ENCODE peak calls at places on chromosomes 3 and 15, in five cellular contexts. V, X, T, N and D are unnamed samples.

GRCh38 chr3:94098487-94098886 is 35.6 kb downstream of the NSUN3 start:
- DNase-seq in V (no peak), X (no peak), T (no peak), N (no peak), D (no peak)

GRCh38 chr15:67296684-67297083 is 42.1 kb downstream of the IQCH start:
- DNase-seq in V (no peak), X (no peak), T (no peak), N (no peak), D (no peak)

GRCh38 chr3:109943181-109943580 is 605.8 kb upstream of the DPPA4 start:
- DNase-seq in V (no peak), X (peak), T (peak), N (no peak), D (no peak)

GRCh38 chr3:47527952-47528718 is 14.6 kb upstream of the ELP6 start:
- DNase-seq in V (no peak), X (no peak), T (no peak), N (no peak), D (no peak)

GRCh38 chr15:27648359-27648758 is 450.8 kb downstream of the OCA2 start:
- DNase-seq in V (peak), X (no peak), T (no peak), N (no peak), D (no peak)

GRCh38 chr3:31762888-31763351 is 218.1 kb downstream of the OSBPL10 start:
- DNase-seq in V (no peak), X (peak), T (no peak), N (no peak), D (no peak)

GRCh38 chr15:87896926-87897325 is 359.6 kb downstream of the NTRK3 start:
- DNase-seq in V (no peak), X (no peak), T (no peak), N (no peak), D (no peak)

GRCh38 chr3:29764603-29765254 is 483.9 kb downstream of the RBMS3 start:
- DNase-seq in V (peak), X (peak), T (peak), N (no peak), D (no peak)

GRCh38 chr15:22855791-22856190 is 17.3 kb downstream of the NIPA2 start:
- DNase-seq in V (no peak), X (no peak), T (no peak), N (no peak), D (no peak)

GRCh38 chr3:130276203-130276803 is 69.2 kb upstream of the COL6A5 start:
- DNase-seq in V (peak), X (peak), T (peak), N (peak), D (peak)

GRCh38 chr3:97804471-97804870 is 17.3 kb upstream of the CRYBG3 start:
- DNase-seq in V (no peak), X (peak), T (no peak), N (no peak), D (no peak)

GRCh38 chr15:70132148-70132547 is 34.4 kb upstream of the TLE3 start:
- DNase-seq in V (no peak), X (no peak), T (no peak), N (no peak), D (no peak)

GRCh38 chr15:62572797-62573196 is 407.7 kb upstream of the C2CD4B start:
- DNase-seq in V (no peak), X (no peak), T (no peak), N (peak), D (no peak)

GRCh38 chr3:149515242-149515641 is 40.7 kb downstream of the TM4SF4 start:
- DNase-seq in V (no peak), X (no peak), T (no peak), N (no peak), D (no peak)

GRCh38 chr3:4981688-4982494 is 2.7 kb downstream of the BHLHE40 start:
- DNase-seq in V (no peak), X (peak), T (peak), N (peak), D (no peak)

GRCh38 chr15:69538381-69538780 is 85.8 kb downstream of the RPLP1 start:
- DNase-seq in V (no peak), X (no peak), T (no peak), N (no peak), D (no peak)

GRCh38 chr3:17030438-17030837 is 145.7 kb downstream of the PLCL2 start:
- DNase-seq in V (peak), X (no peak), T (no peak), N (no peak), D (no peak)

GRCh38 chr15:65476942-65477341 is 40.5 kb downstream of the DPP8 start:
- DNase-seq in V (no peak), X (peak), T (peak), N (no peak), D (no peak)

GRCh38 chr3:65636326-65636725 is 402.4 kb downstream of the MAGI1 start:
- DNase-seq in V (no peak), X (no peak), T (no peak), N (no peak), D (peak)